ENCODE peak calls at places on chromosomes 5 and 9, in nine cellular contexts. N is AG04450; K is iris pigment epithelial cell; W is hypothalamus; U is T1000; P is ELR; O is MV-4-11; Y is activated T-helper 9 cell treated with anti-CD3 and anti-CD28 coated beads, Interleukin-2, amount 50 U/mL, for 16 hours; H is cardiac muscle cell. F is an unnamed sample.

GRCh38 chr5:178463321-178464155 is 126.7 kb downstream of the COL23A1 start:
- DNase-seq in N (no peak), K (no peak), W (no peak), U (no peak), P (no peak), O (no peak), Y (no peak), H (no peak), F (no peak)

GRCh38 chr5:124519396-124519795 is 227.0 kb downstream of the ZNF608 start:
- DNase-seq in N (peak; percentile 51), K (peak; percentile 50), W (no peak), U (peak; percentile 9), P (peak; percentile 5), O (peak; percentile 95), Y (no peak), H (peak; percentile 61), F (peak; percentile 27)

GRCh38 chr5:65928341-65928752 is 2.0 kb downstream of the ERBIN start:
- DNase-seq in N (no peak), K (peak; percentile 9), W (no peak), U (no peak), P (peak; percentile 19), O (no peak), Y (no peak), H (no peak), F (peak; percentile 14)

GRCh38 chr9:108550111-108550510 is 305.7 kb downstream of the ACTL7B start:
- DNase-seq in N (no peak), K (no peak), W (no peak), U (no peak), P (no peak), O (no peak), Y (no peak), H (no peak), F (no peak)

GRCh38 chr5:169870221-169870620 is 110.1 kb downstream of the INSYN2B start:
- DNase-seq in N (no peak), K (no peak), W (no peak), U (no peak), P (no peak), O (no peak), Y (no peak), H (no peak), F (no peak)

GRCh38 chr9:74817281-74818181 is 70.2 kb downstream of the TRPM6 start:
- DNase-seq in N (no peak), K (no peak), W (no peak), U (no peak), P (no peak), O (no peak), Y (no peak), H (no peak), F (no peak)

GRCh38 chr5:9121597-9121996 is 424.3 kb downstream of the SEMA5A start:
- DNase-seq in N (no peak), K (no peak), W (no peak), U (no peak), P (no peak), O (no peak), Y (no peak), H (no peak), F (no peak)

GRCh38 chr5:78667461-78668103 is 19.0 kb upstream of the LHFPL2 start:
- DNase-seq in N (no peak), K (peak; percentile 40), W (no peak), U (no peak), P (peak; percentile 43), O (no peak), Y (no peak), H (no peak), F (no peak)

GRCh38 chr5:112977440-112977861 is 853 bp downstream of the DCP2 start:
- DNase-seq in N (no peak), K (peak; percentile 22), W (no peak), U (no peak), P (no peak), O (no peak), Y (no peak), H (no peak), F (no peak)

GRCh38 chr5:129217179-129217578 is 122.6 kb downstream of the ISOC1 start:
- DNase-seq in N (no peak), K (no peak), W (no peak), U (no peak), P (no peak), O (no peak), Y (no peak), H (no peak), F (no peak)

GRCh38 chr9:98383758-98384157 is 128.3 kb upstream of the TBC1D2 start:
- DNase-seq in N (no peak), K (peak; percentile 39), W (no peak), U (no peak), P (peak; percentile 30), O (no peak), Y (no peak), H (no peak), F (no peak)

GRCh38 chr9:130337784-130338380 is 72.3 kb downstream of the HMCN2 start:
- DNase-seq in N (no peak), K (no peak), W (no peak), U (no peak), P (no peak), O (no peak), Y (no peak), H (no peak), F (no peak)

GRCh38 chr9:92950359-92950955 is 3.1 kb downstream of the FGD3 start:
- DNase-seq in N (no peak), K (no peak), W (no peak), U (no peak), P (no peak), O (no peak), Y (no peak), H (no peak), F (no peak)

GRCh38 chr9:1759901-1760300 is 255.2 kb upstream of the SMARCA2 start:
- DNase-seq in N (no peak), K (no peak), W (no peak), U (peak; percentile 12), P (no peak), O (no peak), Y (no peak), H (no peak), F (no peak)

GRCh38 chr9:124222918-124223720 is 34.6 kb upstream of the NEK6 start:
- DNase-seq in N (no peak), K (peak; percentile 45), W (peak; percentile 49), U (no peak), P (peak; percentile 23), O (peak; percentile 96), Y (no peak), H (no peak), F (peak; percentile 82)

GRCh38 chr5:32777733-32778132 is 66.6 kb downstream of the NPR3 start:
- DNase-seq in N (no peak), K (no peak), W (no peak), U (no peak), P (no peak), O (no peak), Y (no peak), H (no peak), F (no peak)

GRCh38 chr9:88534456-88535225 is at the start of gene NXNL2:
- DNase-seq in N (no peak), K (peak; percentile 91), W (peak; percentile 42), U (peak; percentile 97), P (peak; percentile 87), O (no peak), Y (no peak), H (peak; percentile 60), F (peak; percentile 41)

GRCh38 chr9:34572092-34572491 is 17.4 kb downstream of the CNTFR start:
- DNase-seq in N (no peak), K (no peak), W (no peak), U (no peak), P (no peak), O (no peak), Y (no peak), H (no peak), F (no peak)

GRCh38 chr5:6448622-6449464 is at the start of gene UBE2QL1:
- DNase-seq in N (no peak), K (peak; percentile 6), W (no peak), U (no peak), P (no peak), O (no peak), Y (no peak), H (peak; percentile 56), F (peak; percentile 38)

GRCh38 chr5:45035991-45036390 is 227.2 kb downstream of the MRPS30 start:
- DNase-seq in N (no peak), K (no peak), W (no peak), U (no peak), P (no peak), O (no peak), Y (no peak), H (no peak), F (no peak)

GRCh38 chr5:132961887-132962286 is 1.5 kb downstream of the AFF4 start:
- DNase-seq in N (no peak), K (peak; percentile 77), W (no peak), U (no peak), P (peak; percentile 73), O (no peak), Y (no peak), H (peak; percentile 12), F (peak; percentile 16)

GRCh38 chr5:101326766-101327165 is 423.7 kb upstream of the ST8SIA4 start:
- DNase-seq in N (no peak), K (peak; percentile 1), W (no peak), U (no peak), P (no peak), O (no peak), Y (no peak), H (no peak), F (no peak)

GRCh38 chr5:150107909-150108447 is 21.6 kb upstream of the CSF1R start:
- DNase-seq in N (peak; percentile 27), K (peak; percentile 70), W (no peak), U (no peak), P (peak; percentile 14), O (no peak), Y (no peak), H (no peak), F (no peak)

GRCh38 chr5:68898961-68899471 is 194.8 kb upstream of the SLC30A5 start:
- DNase-seq in N (no peak), K (peak; percentile 74), W (no peak), U (peak; percentile 47), P (peak; percentile 85), O (peak; percentile 35), Y (no peak), H (no peak), F (no peak)

GRCh38 chr5:143135832-143136551 is 267.5 kb downstream of the NR3C1 start:
- DNase-seq in N (no peak), K (peak; percentile 36), W (no peak), U (no peak), P (no peak), O (no peak), Y (no peak), H (peak; percentile 67), F (no peak)

GRCh38 chr9:20906326-20906725 is 125.1 kb downstream of the HACD4 start:
- DNase-seq in N (no peak), K (no peak), W (no peak), U (no peak), P (no peak), O (no peak), Y (no peak), H (no peak), F (no peak)

GRCh38 chr5:10030219-10030831 is 219.4 kb downstream of the ATPSCKMT start:
- DNase-seq in N (no peak), K (peak; percentile 58), W (no peak), U (no peak), P (peak; percentile 56), O (no peak), Y (no peak), H (peak; percentile 39), F (peak; percentile 16)

GRCh38 chr5:72159501-72159911 is 52.2 kb downstream of the MAP1B start:
- DNase-seq in N (no peak), K (peak; percentile 52), W (no peak), U (no peak), P (peak; percentile 84), O (no peak), Y (no peak), H (no peak), F (no peak)

GRCh38 chr9:119370816-119371215 is 1.6 kb upstream of the BRINP1 start:
- DNase-seq in N (no peak), K (peak; percentile 46), W (no peak), U (peak; percentile 10), P (peak; percentile 10), O (peak; percentile 7), Y (no peak), H (peak; percentile 88), F (peak; percentile 9)

GRCh38 chr5:158435161-158435616 is 576.2 kb upstream of the CLINT1 start:
- DNase-seq in N (no peak), K (peak; percentile 48), W (no peak), U (no peak), P (no peak), O (no peak), Y (no peak), H (no peak), F (peak; percentile 61)

GRCh38 chr9:114338187-114338586 is 8.5 kb downstream of the ORM2 start:
- DNase-seq in N (no peak), K (no peak), W (no peak), U (no peak), P (no peak), O (no peak), Y (no peak), H (no peak), F (no peak)